ENCODE peak calls at places on chromosomes 7 and 10, in six cellular contexts. K is GM12891, X is HepG2, A is K562, M is H1, F is GM12878. C is an unnamed sample.

GRCh38 chr7:504221-505081 is 15.2 kb downstream of the PDGFA start:
- DNase-seq in K (no peak), F (no peak), M (no peak), A (no peak), X (no peak), C (no peak)

GRCh38 chr7:40211291-40212003 is 76.6 kb downstream of the SUGCT start:
- DNase-seq in M (no peak), F (no peak), A (no peak), K (no peak), X (no peak), C (no peak)

GRCh38 chr7:107398161-107398560 is 71.7 kb upstream of the GPR22 start:
- DNase-seq in A (no peak), F (no peak), M (no peak), X (no peak), K (no peak), C (no peak)

GRCh38 chr10:97311106-97311615 is 7.9 kb upstream of the FRAT1 start:
- DNase-seq in X (no peak), F (no peak), K (no peak), M (no peak), A (no peak), C (no peak)

GRCh38 chr10:108000365-108000764 is 835.9 kb upstream of the SORCS1 start:
- DNase-seq in M (no peak), K (no peak), A (no peak), F (no peak), X (no peak), C (no peak)

GRCh38 chr7:132075573-132075972 is 500.7 kb downstream of the PLXNA4 start:
- DNase-seq in A (no peak), X (no peak), M (no peak), F (no peak), K (no peak), C (no peak)

GRCh38 chr7:116356979-116357378 is 142.6 kb upstream of the CAV2 start:
- DNase-seq in A (no peak), M (no peak), F (no peak), X (no peak), K (no peak), C (no peak)

GRCh38 chr7:141012044-141012685 is 2.6 kb downstream of the MRPS33 start:
- DNase-seq in F (peak; percentile 62), K (peak; percentile 20), M (no peak), X (peak; percentile 70), A (peak; percentile 38), C (peak; percentile 15)

GRCh38 chr10:33321516-33321915 is 13.0 kb downstream of the NRP1 start:
- DNase-seq in F (no peak), K (no peak), A (no peak), X (no peak), M (no peak), C (no peak)

GRCh38 chr7:65731562-65732035 is 141.3 kb upstream of the VKORC1L1 start:
- DNase-seq in A (peak; percentile 62), F (no peak), M (no peak), X (no peak), K (no peak), C (no peak)

GRCh38 chr10:91551856-91552255 is 81.0 kb downstream of the PPP1R3C start:
- DNase-seq in M (peak; percentile 66), F (no peak), K (no peak), A (peak; percentile 33), X (peak; percentile 50), C (no peak)

GRCh38 chr7:142636751-142637150 is 112.5 kb upstream of the PRSS1 start:
- DNase-seq in M (no peak), X (no peak), F (no peak), K (no peak), A (no peak), C (no peak)

GRCh38 chr7:16564909-16565426 is 38.3 kb downstream of the LRRC72 start:
- DNase-seq in A (peak; percentile 51), K (no peak), M (no peak), F (peak; percentile 8), X (peak; percentile 38), C (no peak)

GRCh38 chr10:70760271-70760787 is 24.8 kb downstream of the TBATA start:
- DNase-seq in A (no peak), X (no peak), F (no peak), M (no peak), K (no peak), C (no peak)

GRCh38 chr7:102914585-102914984 is 1.8 kb downstream of the LRRC17 start:
- DNase-seq in F (no peak), K (no peak), M (no peak), X (no peak), A (no peak), C (no peak)

GRCh38 chr10:34905200-34905927 is 90.3 kb upstream of the PARD3 start:
- DNase-seq in A (no peak), F (no peak), K (no peak), X (no peak), M (no peak), C (no peak)

GRCh38 chr10:72024596-72024995 is 60.4 kb downstream of the CHST3 start:
- DNase-seq in M (no peak), X (no peak), A (no peak), F (no peak), K (no peak), C (no peak)

GRCh38 chr10:85682621-85683020 is 684.0 kb downstream of the GRID1 start:
- DNase-seq in K (no peak), A (no peak), F (no peak), X (no peak), M (no peak), C (no peak)

GRCh38 chr7:909358-910329 is 33.3 kb downstream of the GET4 start:
- DNase-seq in A (no peak), X (no peak), K (no peak), F (no peak), M (no peak), C (no peak)

GRCh38 chr10:113018034-113018433 is 68.0 kb downstream of the TCF7L2 start:
- DNase-seq in X (no peak), M (no peak), A (no peak), F (no peak), K (no peak), C (no peak)

GRCh38 chr7:132956556-132956955 is 125.3 kb downstream of the CHCHD3 start:
- DNase-seq in X (no peak), K (no peak), M (no peak), A (no peak), F (no peak), C (no peak)

GRCh38 chr7:20229652-20230500 is 12.7 kb upstream of the MACC1 start:
- DNase-seq in X (no peak), A (peak; percentile 20), K (no peak), F (no peak), M (no peak), C (no peak)

GRCh38 chr10:128734734-128735133 is 608.5 kb upstream of the MKI67 start:
- DNase-seq in M (no peak), K (no peak), X (no peak), A (no peak), F (no peak), C (no peak)

GRCh38 chr7:4791738-4792536 is 16.5 kb downstream of the AP5Z1 start:
- DNase-seq in F (no peak), M (peak; percentile 83), K (peak; percentile 86), X (peak; percentile 23), A (peak; percentile 91), C (no peak)

GRCh38 chr10:70726909-70727495 is 54.7 kb downstream of the ADAMTS14 start:
- DNase-seq in A (no peak), K (no peak), M (no peak), X (no peak), F (no peak), C (no peak)

GRCh38 chr10:50416181-50416824 is 165.0 kb upstream of the ASAH2 start:
- DNase-seq in X (no peak), M (no peak), A (no peak), K (no peak), F (no peak), C (no peak)

GRCh38 chr7:5363729-5364128 is 59.9 kb downstream of the TNRC18 start:
- DNase-seq in F (no peak), A (no peak), K (peak; percentile 55), X (no peak), M (no peak), C (no peak)

GRCh38 chr10:24468281-24468751 is 255.4 kb downstream of the ARHGAP21 start:
- DNase-seq in A (no peak), M (no peak), F (no peak), K (no peak), X (no peak), C (no peak)

GRCh38 chr7:116097365-116098009 is 66.9 kb upstream of the TFEC start:
- DNase-seq in F (no peak), A (peak; percentile 23), M (no peak), K (no peak), X (peak; percentile 57), C (no peak)

GRCh38 chr10:19847321-19847720 is 31.1 kb downstream of the PLXDC2 start:
- DNase-seq in K (no peak), A (no peak), M (no peak), F (no peak), X (no peak), C (no peak)

GRCh38 chr10:80541144-80541750 is 3.5 kb downstream of the SH2D4B start:
- DNase-seq in F (peak; percentile 57), X (no peak), K (no peak), M (no peak), A (no peak), C (no peak)

GRCh38 chr7:92702535-92702934 is 112.3 kb upstream of the FAM133B start:
- DNase-seq in F (no peak), M (no peak), K (no peak), X (no peak), A (no peak), C (no peak)

GRCh38 chr10:86017841-86018734 is 348.5 kb downstream of the GRID1 start:
- DNase-seq in K (no peak), A (no peak), F (peak; percentile 45), X (no peak), M (no peak), C (no peak)

GRCh38 chr7:130146693-130147520 is 58.3 kb downstream of the TMEM209 start:
- DNase-seq in M (no peak), K (no peak), F (no peak), X (no peak), A (no peak), C (no peak)

GRCh38 chr10:1054684-1055083 is 1.5 kb upstream of the WDR37 start:
- DNase-seq in K (no peak), M (no peak), F (no peak), X (no peak), A (no peak), C (no peak)

GRCh38 chr10:122468923-122469781 is 7.8 kb downstream of the HTRA1 start:
- DNase-seq in F (no peak), K (no peak), X (peak; percentile 6), M (no peak), A (no peak), C (no peak)
- TF ChIP-seq POLR2AphosphoS5 in F (no peak), K (no peak), X (no peak), M (no peak), A (no peak), C (no peak)

GRCh38 chr10:29649561-29650551 is 15.1 kb upstream of the SVIL start:
- DNase-seq in X (no peak), K (no peak), A (no peak), M (no peak), F (no peak), C (no peak)
- TF ChIP-seq TAF1 in X (no peak), K (no peak), A (no peak), M (no peak), F (no peak), C (no peak)

GRCh38 chr7:2860627-2861133 is 16.6 kb upstream of the GNA12 start:
- DNase-seq in X (peak; percentile 85), K (no peak), A (no peak), F (no peak), M (no peak), C (no peak)
- TF ChIP-seq POLR2A in X (peak; percentile 52), K (no peak), A (no peak), F (no peak), M (no peak), C (no peak)

GRCh38 chr7:150978136-150978789 is at the start of gene KCNH2:
- DNase-seq in K (no peak), A (peak; percentile 99), F (no peak), M (no peak), X (no peak), C (no peak)
- TF ChIP-seq POLR2AphosphoS5 in K (no peak), A (no peak), F (no peak), M (no peak), X (no peak), C (no peak)